ENCODE peak calls at places on chromosomes 12 and 14, in four cellular contexts. O, E, M and H are unnamed samples.

GRCh38 chr12:14814082-14814481 is at the start of gene SMCO3:
- DNase-seq in O (no peak), E (no peak), M (no peak), H (no peak)

GRCh38 chr14:50775357-50775756 is 55.6 kb downstream of the NIN start:
- DNase-seq in O (peak), E (no peak), M (peak), H (no peak)

GRCh38 chr14:103545915-103546650 is 16.4 kb downstream of the BAG5 start:
- DNase-seq in O (no peak), E (no peak), M (no peak), H (no peak)

GRCh38 chr14:79732911-79733310 is 478.4 kb downstream of the DIO2 start:
- DNase-seq in O (no peak), E (no peak), M (peak), H (no peak)

GRCh38 chr14:55160989-55161388 is 30.4 kb downstream of the DLGAP5 start:
- DNase-seq in O (peak), E (no peak), M (peak), H (no peak)

GRCh38 chr12:15679146-15679545 is 110.0 kb downstream of the EPS8 start:
- DNase-seq in O (peak), E (no peak), M (peak), H (no peak)

GRCh38 chr12:59031313-59031712 is 111.0 kb upstream of the LRIG3 start:
- DNase-seq in O (no peak), E (no peak), M (no peak), H (no peak)

GRCh38 chr14:52950410-52950897 is 396 bp downstream of the FERMT2 start:
- DNase-seq in O (peak), E (peak), M (peak), H (peak)

GRCh38 chr14:105841022-105842009 is 314.9 kb downstream of the TMEM121 start:
- DNase-seq in O (no peak), E (no peak), M (no peak), H (peak)

GRCh38 chr14:106318700-106319099 is 792.3 kb downstream of the TMEM121 start:
- DNase-seq in O (no peak), E (no peak), M (no peak), H (no peak)

GRCh38 chr12:574475-575128 is 88.6 kb downstream of the NINJ2 start:
- DNase-seq in O (peak), E (no peak), M (no peak), H (no peak)

GRCh38 chr12:52436000-52436827 is 2.0 kb upstream of the KRT75 start:
- DNase-seq in O (no peak), E (no peak), M (peak), H (peak)

GRCh38 chr14:77208266-77208978 is 26.8 kb downstream of the TMEM63C start:
- DNase-seq in O (peak), E (peak), M (peak), H (peak)

GRCh38 chr12:52082988-52083637 is 3.6 kb downstream of the SMIM41 start:
- DNase-seq in O (peak), E (peak), M (peak), H (peak)

GRCh38 chr12:89185889-89186288 is 166.4 kb downstream of the DUSP6 start:
- DNase-seq in O (no peak), E (no peak), M (peak), H (no peak)
- H2BK120ac ChIP-seq in O (no peak), E (no peak), M (no peak), H (no peak)

GRCh38 chr12:121403721-121404120 is 3.8 kb downstream of the RNF34 start:
- DNase-seq in O (no peak), E (no peak), M (no peak), H (no peak)

GRCh38 chr12:121399391-121400331 is at the start of gene RNF34:
- DNase-seq in O (peak), E (peak), M (peak), H (peak)

GRCh38 chr12:121404734-121405133 is 4.8 kb downstream of the RNF34 start:
- DNase-seq in O (no peak), E (no peak), M (no peak), H (no peak)

GRCh38 chr12:121397521-121397920 is 2.4 kb upstream of the RNF34 start:
- DNase-seq in O (no peak), E (no peak), M (no peak), H (no peak)

GRCh38 chr12:121400332-121401139 is 618 bp downstream of the RNF34 start:
- DNase-seq in O (peak), E (peak), M (peak), H (peak)
- H2BK120ac ChIP-seq in O (peak), E (peak), M (no peak), H (no peak)

GRCh38 chr14:68564236-68564825 is 228.5 kb downstream of the ZFP36L1 start:
- DNase-seq in O (no peak), E (no peak), M (no peak), H (no peak)
- H2BK120ac ChIP-seq in O (peak), E (peak), M (peak), H (no peak)

GRCh38 chr12:102748704-102749103 is 168.3 kb downstream of the PAH start:
- DNase-seq in O (no peak), E (no peak), M (no peak), H (no peak)
- H2BK120ac ChIP-seq in O (no peak), E (no peak), M (no peak), H (no peak)

DNA sequence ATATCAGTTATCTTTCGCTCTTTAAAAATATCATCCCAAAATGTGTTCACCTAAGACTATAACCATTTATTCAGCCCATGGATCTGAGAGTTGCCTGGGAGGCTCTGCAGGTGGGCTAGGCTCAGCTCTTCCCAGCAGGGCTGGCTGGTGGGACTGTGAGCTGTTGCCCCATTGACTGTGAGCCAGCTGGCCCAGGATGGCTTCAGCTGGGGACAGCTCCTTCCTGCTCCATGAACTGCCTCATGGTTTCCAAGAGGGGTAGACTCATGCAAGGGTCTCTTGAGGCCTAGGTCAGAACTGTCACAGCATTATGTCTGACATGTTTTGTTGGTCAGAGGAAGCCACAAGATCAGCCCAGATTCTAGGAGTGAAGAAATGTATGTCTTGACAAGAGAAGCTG is 114.1 kb upstream of the E2F7 start:
- DNase-seq in O (no peak), E (no peak), M (no peak), H (peak)
- H2BK120ac ChIP-seq in O (no peak), E (no peak), M (no peak), H (no peak)

DNA sequence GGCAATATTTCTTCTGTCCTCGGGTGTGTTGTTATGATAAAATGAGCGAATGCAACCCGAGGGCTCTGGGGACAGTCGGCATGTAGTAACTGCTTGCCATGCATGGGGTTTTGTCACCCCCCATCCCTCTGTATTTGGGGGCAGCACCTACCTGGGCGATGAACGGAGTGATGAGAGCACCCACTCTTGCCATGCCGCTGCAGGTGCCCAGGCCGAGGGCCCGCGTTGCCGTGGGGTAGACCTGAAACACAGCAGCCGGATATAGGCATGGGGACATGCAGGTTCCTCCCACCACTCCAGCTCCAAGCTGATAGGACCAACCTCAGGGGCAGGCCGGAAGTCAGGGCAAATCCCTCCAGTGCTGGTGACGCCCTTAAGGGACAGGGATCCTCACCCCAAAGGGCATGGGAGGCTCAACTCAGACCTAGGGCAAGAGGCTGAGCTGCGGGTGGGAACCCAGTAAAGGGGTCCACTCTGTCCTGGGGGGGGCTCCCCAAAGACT is 35.8 kb downstream of the DAO start:
- DNase-seq in O (no peak), E (no peak), M (no peak), H (no peak)
- H2BK120ac ChIP-seq in O (no peak), E (no peak), M (no peak), H (no peak)

DNA sequence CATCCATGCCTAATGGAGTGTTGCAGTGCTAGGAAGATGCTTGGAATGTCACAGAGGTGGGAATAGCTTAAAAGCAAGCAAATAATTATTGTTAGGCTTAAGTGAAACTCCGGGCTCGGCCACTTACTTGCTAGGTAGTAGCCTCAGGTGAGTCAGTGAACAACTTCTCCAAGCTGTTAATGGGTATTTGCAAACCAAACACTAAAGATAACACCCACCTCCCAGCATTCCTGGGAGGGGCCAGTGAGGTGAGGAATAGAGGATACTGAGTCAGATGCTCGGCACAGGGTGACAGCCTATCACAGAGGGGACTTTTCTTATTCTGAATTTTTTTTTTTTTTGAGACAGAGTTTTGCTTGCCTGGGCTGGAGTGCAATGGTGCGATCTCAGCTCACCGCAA is 151.2 kb upstream of the RFLNA start:
- DNase-seq in O (no peak), E (no peak), M (no peak), H (no peak)
- H2BK120ac ChIP-seq in O (no peak), E (no peak), M (no peak), H (no peak)